ENCODE peak calls at places on chromosomes 16 and 17, in ten cellular contexts. One of them, this sample, is unnamed.
A peak's percentile ranks its signal among the peaks of the same experiment; 100 is the strongest.

GRCh38 chr17:82679586-82680465 is 18.7 kb downstream of the RAB40B start:
- DNase-seq in ELF-1: peak; percentile 45
- DNase-seq in GM23248: no peak
- DNase-seq in H9: peak; percentile 74
- DNase-seq in left ventricle myocardium inferior: no peak
- DNase-seq in progenitor cell of endocrine pancreas: no peak
- DNase-seq in left cardiac atrium: no peak
- DNase-seq in GM19239: no peak
- DNase-seq in prostate gland: no peak
- DNase-seq in smooth muscle cell of the brain vasculature: no peak
- DNase-seq in this sample: no peak

GRCh38 chr17:82493517-82493840 is 26.1 kb upstream of the FOXK2 start:
- DNase-seq in left cardiac atrium: no peak
- DNase-seq in H9: no peak
- DNase-seq in progenitor cell of endocrine pancreas: no peak
- DNase-seq in smooth muscle cell of the brain vasculature: no peak
- DNase-seq in GM19239: no peak
- DNase-seq in GM23248: peak; percentile 44
- DNase-seq in ELF-1: no peak
- DNase-seq in left ventricle myocardium inferior: no peak
- DNase-seq in prostate gland: no peak
- DNase-seq in this sample: no peak

GRCh38 chr17:18229771-18230170 is 4.3 kb downstream of the LLGL1 start:
- DNase-seq in left ventricle myocardium inferior: no peak
- DNase-seq in H9: no peak
- DNase-seq in prostate gland: no peak
- DNase-seq in GM19239: no peak
- DNase-seq in ELF-1: no peak
- DNase-seq in GM23248: no peak
- DNase-seq in progenitor cell of endocrine pancreas: no peak
- DNase-seq in smooth muscle cell of the brain vasculature: no peak
- DNase-seq in left cardiac atrium: no peak
- DNase-seq in this sample: no peak

GRCh38 chr17:41589301-41589700 is 2.6 kb upstream of the KRT14 start:
- DNase-seq in GM23248: no peak
- DNase-seq in left cardiac atrium: no peak
- DNase-seq in left ventricle myocardium inferior: no peak
- DNase-seq in ELF-1: no peak
- DNase-seq in H9: no peak
- DNase-seq in progenitor cell of endocrine pancreas: no peak
- DNase-seq in prostate gland: no peak
- DNase-seq in smooth muscle cell of the brain vasculature: no peak
- DNase-seq in GM19239: no peak
- DNase-seq in this sample: no peak

GRCh38 chr17:78962345-78962983 is 17.3 kb downstream of the LGALS3BP start:
- DNase-seq in GM19239: no peak
- DNase-seq in H9: peak; percentile 28
- DNase-seq in left cardiac atrium: no peak
- DNase-seq in prostate gland: no peak
- DNase-seq in progenitor cell of endocrine pancreas: no peak
- DNase-seq in smooth muscle cell of the brain vasculature: no peak
- DNase-seq in ELF-1: peak; percentile 85
- DNase-seq in left ventricle myocardium inferior: no peak
- DNase-seq in GM23248: peak; percentile 59
- DNase-seq in this sample: no peak

GRCh38 chr17:72812823-72813222 is 279.7 kb downstream of the SLC39A11 start:
- DNase-seq in left cardiac atrium: no peak
- DNase-seq in smooth muscle cell of the brain vasculature: no peak
- DNase-seq in prostate gland: no peak
- DNase-seq in GM19239: no peak
- DNase-seq in ELF-1: no peak
- DNase-seq in GM23248: peak; percentile 41
- DNase-seq in progenitor cell of endocrine pancreas: no peak
- DNase-seq in H9: no peak
- DNase-seq in left ventricle myocardium inferior: no peak
- DNase-seq in this sample: no peak

GRCh38 chr16:2475413-2476344 is 752 bp downstream of the TBC1D24 start:
- DNase-seq in progenitor cell of endocrine pancreas: no peak
- DNase-seq in GM19239: no peak
- DNase-seq in H9: peak; percentile 56
- DNase-seq in left cardiac atrium: no peak
- DNase-seq in smooth muscle cell of the brain vasculature: no peak
- DNase-seq in ELF-1: peak; percentile 27
- DNase-seq in prostate gland: no peak
- DNase-seq in left ventricle myocardium inferior: no peak
- DNase-seq in GM23248: peak; percentile 33
- DNase-seq in this sample: no peak

GRCh38 chr17:13374203-13375143 is 227.3 kb downstream of the HS3ST3A1 start:
- DNase-seq in ELF-1: no peak
- DNase-seq in left ventricle myocardium inferior: no peak
- DNase-seq in GM19239: no peak
- DNase-seq in progenitor cell of endocrine pancreas: no peak
- DNase-seq in left cardiac atrium: no peak
- DNase-seq in smooth muscle cell of the brain vasculature: no peak
- DNase-seq in H9: no peak
- DNase-seq in GM23248: no peak
- DNase-seq in prostate gland: no peak
- DNase-seq in this sample: peak; percentile 73

GRCh38 chr16:14562691-14563491 is 67.2 kb downstream of the PARN start:
- DNase-seq in ELF-1: no peak
- DNase-seq in H9: no peak
- DNase-seq in left ventricle myocardium inferior: no peak
- DNase-seq in GM23248: peak; percentile 87
- DNase-seq in smooth muscle cell of the brain vasculature: no peak
- DNase-seq in left cardiac atrium: peak; percentile 29
- DNase-seq in GM19239: no peak
- DNase-seq in progenitor cell of endocrine pancreas: no peak
- DNase-seq in prostate gland: peak; percentile 32
- DNase-seq in this sample: no peak

GRCh38 chr17:6995500-6996255 is at the start of gene ALOX12:
- DNase-seq in progenitor cell of endocrine pancreas: no peak
- DNase-seq in ELF-1: peak; percentile 67
- DNase-seq in left cardiac atrium: peak; percentile 47
- DNase-seq in left ventricle myocardium inferior: no peak
- DNase-seq in smooth muscle cell of the brain vasculature: no peak
- DNase-seq in prostate gland: peak; percentile 45
- DNase-seq in GM19239: no peak
- DNase-seq in GM23248: peak; percentile 43
- DNase-seq in H9: peak; percentile 86
- DNase-seq in this sample: no peak

GRCh38 chr17:10088444-10088843 is 110.0 kb downstream of the GAS7 start:
- DNase-seq in left cardiac atrium: no peak
- DNase-seq in smooth muscle cell of the brain vasculature: no peak
- DNase-seq in left ventricle myocardium inferior: no peak
- DNase-seq in progenitor cell of endocrine pancreas: no peak
- DNase-seq in H9: no peak
- DNase-seq in ELF-1: no peak
- DNase-seq in GM19239: no peak
- DNase-seq in GM23248: no peak
- DNase-seq in prostate gland: no peak
- DNase-seq in this sample: no peak

GRCh38 chr17:50183439-50184001 is 17.7 kb downstream of the SGCA start:
- DNase-seq in H9: no peak
- DNase-seq in progenitor cell of endocrine pancreas: no peak
- DNase-seq in smooth muscle cell of the brain vasculature: no peak
- DNase-seq in left ventricle myocardium inferior: no peak
- DNase-seq in prostate gland: no peak
- DNase-seq in GM19239: peak; percentile 52
- DNase-seq in left cardiac atrium: no peak
- DNase-seq in ELF-1: no peak
- DNase-seq in GM23248: peak; percentile 65
- DNase-seq in this sample: no peak

GRCh38 chr17:33981713-33982601 is 273.1 kb upstream of the CCL2 start:
- DNase-seq in left cardiac atrium: no peak
- DNase-seq in ELF-1: peak; percentile 68
- DNase-seq in smooth muscle cell of the brain vasculature: no peak
- DNase-seq in progenitor cell of endocrine pancreas: no peak
- DNase-seq in H9: no peak
- DNase-seq in GM23248: no peak
- DNase-seq in left ventricle myocardium inferior: no peak
- DNase-seq in prostate gland: no peak
- DNase-seq in GM19239: no peak
- DNase-seq in this sample: no peak

GRCh38 chr16:89193021-89193575 is 7.2 kb downstream of the SLC22A31 start:
- DNase-seq in H9: peak; percentile 96
- DNase-seq in ELF-1: peak; percentile 88
- DNase-seq in left cardiac atrium: peak; percentile 80
- DNase-seq in left ventricle myocardium inferior: peak; percentile 29
- DNase-seq in GM19239: peak; percentile 88
- DNase-seq in smooth muscle cell of the brain vasculature: no peak
- DNase-seq in prostate gland: no peak
- DNase-seq in GM23248: peak; percentile 72
- DNase-seq in progenitor cell of endocrine pancreas: peak; percentile 10
- DNase-seq in this sample: no peak

GRCh38 chr17:9330140-9330902 is 245.3 kb downstream of the STX8 start:
- DNase-seq in smooth muscle cell of the brain vasculature: no peak
- DNase-seq in prostate gland: no peak
- DNase-seq in H9: peak; percentile 63
- DNase-seq in ELF-1: peak; percentile 78
- DNase-seq in GM23248: no peak
- DNase-seq in left cardiac atrium: no peak
- DNase-seq in left ventricle myocardium inferior: no peak
- DNase-seq in progenitor cell of endocrine pancreas: no peak
- DNase-seq in GM19239: no peak
- DNase-seq in this sample: no peak

GRCh38 chr16:84766978-84767773 is 52.6 kb upstream of the CRISPLD2 start:
- DNase-seq in H9: no peak
- DNase-seq in GM19239: no peak
- DNase-seq in ELF-1: no peak
- DNase-seq in progenitor cell of endocrine pancreas: no peak
- DNase-seq in smooth muscle cell of the brain vasculature: no peak
- DNase-seq in prostate gland: no peak
- DNase-seq in left ventricle myocardium inferior: no peak
- DNase-seq in left cardiac atrium: no peak
- DNase-seq in GM23248: no peak
- DNase-seq in this sample: no peak

GRCh38 chr17:45784583-45785372 is 658 bp downstream of the CRHR1 start:
- DNase-seq in smooth muscle cell of the brain vasculature: no peak
- DNase-seq in H9: peak; percentile 65
- DNase-seq in prostate gland: peak; percentile 17
- DNase-seq in left cardiac atrium: no peak
- DNase-seq in GM19239: peak; percentile 48
- DNase-seq in ELF-1: no peak
- DNase-seq in progenitor cell of endocrine pancreas: peak; percentile 48
- DNase-seq in left ventricle myocardium inferior: peak; percentile 17
- DNase-seq in GM23248: peak; percentile 52
- DNase-seq in this sample: no peak

GRCh38 chr17:77382966-77383612 is 242.3 kb downstream of the SEC14L1 start:
- DNase-seq in ELF-1: peak; percentile 44
- DNase-seq in H9: no peak
- DNase-seq in GM23248: peak; percentile 61
- DNase-seq in left cardiac atrium: no peak
- DNase-seq in GM19239: no peak
- DNase-seq in prostate gland: no peak
- DNase-seq in progenitor cell of endocrine pancreas: no peak
- DNase-seq in smooth muscle cell of the brain vasculature: no peak
- DNase-seq in left ventricle myocardium inferior: no peak
- DNase-seq in this sample: no peak

GRCh38 chr17:40021471-40021961 is 6.3 kb downstream of the CSF3 start:
- DNase-seq in left cardiac atrium: peak; percentile 50
- DNase-seq in prostate gland: no peak
- DNase-seq in left ventricle myocardium inferior: no peak
- DNase-seq in GM19239: no peak
- DNase-seq in H9: no peak
- DNase-seq in smooth muscle cell of the brain vasculature: no peak
- DNase-seq in GM23248: peak; percentile 92
- DNase-seq in progenitor cell of endocrine pancreas: no peak
- DNase-seq in ELF-1: no peak
- DNase-seq in this sample: no peak

GRCh38 chr16:85330694-85331188 is 218.5 kb upstream of the CIBAR2 start:
- DNase-seq in prostate gland: peak; percentile 23
- DNase-seq in GM23248: peak; percentile 95
- DNase-seq in GM19239: peak; percentile 53
- DNase-seq in ELF-1: peak; percentile 91
- DNase-seq in left cardiac atrium: no peak
- DNase-seq in H9: peak; percentile 85
- DNase-seq in progenitor cell of endocrine pancreas: no peak
- DNase-seq in smooth muscle cell of the brain vasculature: peak; percentile 84
- DNase-seq in left ventricle myocardium inferior: no peak
- DNase-seq in this sample: no peak

GRCh38 chr17:36975922-36976515 is 27.3 kb downstream of the AATF start:
- DNase-seq in GM23248: no peak
- DNase-seq in ELF-1: no peak
- DNase-seq in left ventricle myocardium inferior: no peak
- DNase-seq in progenitor cell of endocrine pancreas: no peak
- DNase-seq in H9: no peak
- DNase-seq in left cardiac atrium: no peak
- DNase-seq in GM19239: no peak
- DNase-seq in smooth muscle cell of the brain vasculature: no peak
- DNase-seq in prostate gland: no peak
- DNase-seq in this sample: no peak

GRCh38 chr17:2814049-2814448 is 17.8 kb downstream of the RAP1GAP2 start:
- DNase-seq in H9: no peak
- DNase-seq in left cardiac atrium: no peak
- DNase-seq in GM19239: no peak
- DNase-seq in ELF-1: no peak
- DNase-seq in GM23248: no peak
- DNase-seq in smooth muscle cell of the brain vasculature: no peak
- DNase-seq in left ventricle myocardium inferior: no peak
- DNase-seq in prostate gland: no peak
- DNase-seq in progenitor cell of endocrine pancreas: no peak
- DNase-seq in this sample: no peak

GRCh38 chr17:38798614-38799500 is 499 bp downstream of the PIP4K2B start:
- DNase-seq in H9: peak; percentile 53
- DNase-seq in left ventricle myocardium inferior: peak; percentile 58
- DNase-seq in left cardiac atrium: peak; percentile 67
- DNase-seq in prostate gland: peak; percentile 21
- DNase-seq in GM23248: peak; percentile 74
- DNase-seq in ELF-1: peak; percentile 61
- DNase-seq in smooth muscle cell of the brain vasculature: no peak
- DNase-seq in GM19239: peak; percentile 46
- DNase-seq in progenitor cell of endocrine pancreas: no peak
- DNase-seq in this sample: peak; percentile 48

GRCh38 chr17:9948967-9949366 is 43.9 kb upstream of the RCVRN start:
- DNase-seq in progenitor cell of endocrine pancreas: no peak
- DNase-seq in prostate gland: no peak
- DNase-seq in H9: no peak
- DNase-seq in GM23248: no peak
- DNase-seq in left ventricle myocardium inferior: no peak
- DNase-seq in ELF-1: no peak
- DNase-seq in GM19239: no peak
- DNase-seq in left cardiac atrium: no peak
- DNase-seq in smooth muscle cell of the brain vasculature: no peak
- DNase-seq in this sample: no peak

GRCh38 chr16:65745-66144 is 6.7 kb downstream of the RHBDF1 start:
- DNase-seq in H9: peak; percentile 87
- DNase-seq in left ventricle myocardium inferior: peak; percentile 85
- DNase-seq in GM23248: peak; percentile 88
- DNase-seq in GM19239: peak; percentile 98
- DNase-seq in left cardiac atrium: peak; percentile 90
- DNase-seq in prostate gland: peak; percentile 80
- DNase-seq in ELF-1: peak; percentile 89
- DNase-seq in progenitor cell of endocrine pancreas: peak; percentile 78
- DNase-seq in smooth muscle cell of the brain vasculature: no peak
- DNase-seq in this sample: peak; percentile 78

GRCh38 chr17:34633351-34633750 is 54.0 kb downstream of the TMEM132E start:
- DNase-seq in ELF-1: no peak
- DNase-seq in GM19239: no peak
- DNase-seq in left ventricle myocardium inferior: no peak
- DNase-seq in progenitor cell of endocrine pancreas: no peak
- DNase-seq in GM23248: no peak
- DNase-seq in left cardiac atrium: no peak
- DNase-seq in smooth muscle cell of the brain vasculature: no peak
- DNase-seq in H9: peak; percentile 78
- DNase-seq in prostate gland: no peak
- DNase-seq in this sample: no peak

GRCh38 chr16:70151391-70151790 is 22.2 kb upstream of the CLEC18C start:
- DNase-seq in left ventricle myocardium inferior: no peak
- DNase-seq in ELF-1: no peak
- DNase-seq in GM23248: no peak
- DNase-seq in GM19239: no peak
- DNase-seq in left cardiac atrium: peak; percentile 13
- DNase-seq in H9: no peak
- DNase-seq in progenitor cell of endocrine pancreas: no peak
- DNase-seq in smooth muscle cell of the brain vasculature: no peak
- DNase-seq in prostate gland: no peak
- DNase-seq in this sample: no peak

GRCh38 chr17:78748730-78749317 is 33.2 kb downstream of the CYTH1 start:
- DNase-seq in smooth muscle cell of the brain vasculature: no peak
- DNase-seq in GM23248: peak; percentile 86
- DNase-seq in progenitor cell of endocrine pancreas: no peak
- DNase-seq in ELF-1: no peak
- DNase-seq in left cardiac atrium: peak; percentile 63
- DNase-seq in left ventricle myocardium inferior: peak; percentile 50
- DNase-seq in GM19239: no peak
- DNase-seq in prostate gland: peak; percentile 41
- DNase-seq in H9: no peak
- DNase-seq in this sample: no peak